ENCODE peak calls at places on chromosome 5, in nine cellular contexts. U, H, G, Y, O, M, R, S and L are unnamed samples. For H3K4me1 and H3K27me3, the result is how much of the 10 kb centered on the place peaks cover.

GRCh38 chr5:57436586-57436985 is 46.0 kb downstream of the ACTBL2 start:
- DNase-seq in U (no peak), H (no peak), G (no peak), Y (no peak), O (no peak), M (no peak), R (no peak), S (no peak), L (no peak)

GRCh38 chr5:169527863-169528262 is 55.7 kb upstream of the SPDL1 start:
- DNase-seq in U (no peak), H (no peak), G (no peak), Y (no peak), O (no peak), M (no peak), R (no peak), S (no peak), L (no peak)

GRCh38 chr5:116492016-116492623 is 82.5 kb downstream of the SEMA6A start:
- DNase-seq in U (no peak), H (no peak), G (no peak), Y (no peak), O (peak), M (no peak), R (peak), S (no peak), L (no peak)

GRCh38 chr5:1090538-1090937 is 21.3 kb downstream of the SLC12A7 start:
- DNase-seq in U (peak), H (no peak), G (peak), Y (no peak), O (no peak), M (no peak), R (no peak), S (no peak), L (peak)

GRCh38 chr5:136132087-136132486 is 558 bp upstream of the SMAD5 start:
- DNase-seq in U (peak), H (no peak), G (no peak), Y (peak), O (peak), M (no peak), R (no peak), S (peak), L (peak)

GRCh38 chr5:116970318-116970717 is 395.7 kb upstream of the SEMA6A start:
- DNase-seq in U (no peak), H (no peak), G (no peak), Y (no peak), O (peak), M (no peak), R (no peak), S (no peak), L (no peak)

GRCh38 chr5:138233280-138233679 is 20.2 kb upstream of the CDC23 start:
- DNase-seq in U (no peak), H (no peak), G (no peak), Y (no peak), O (no peak), M (no peak), R (no peak), S (no peak), L (no peak)

GRCh38 chr5:63916786-63917185 is 45.5 kb downstream of the HTR1A start:
- DNase-seq in U (no peak), H (no peak), G (no peak), Y (no peak), O (no peak), M (no peak), R (no peak), S (no peak), L (no peak)

GRCh38 chr5:32713396-32714381 is 2.6 kb downstream of the NPR3 start:
- DNase-seq in U (peak), H (no peak), G (peak), Y (peak), O (peak), M (no peak), R (no peak), S (no peak), L (no peak)

GRCh38 chr5:152364899-152365298 is 40.2 kb downstream of the NMUR2 start:
- DNase-seq in U (no peak), H (no peak), G (no peak), Y (no peak), O (no peak), M (no peak), R (no peak), S (no peak), L (no peak)
- H3K4me1 ChIP-seq in U (under half), H (under half), G (under half), Y (under half), O (under half), M (under half), R (under half), S (under half), L (under half)

GRCh38 chr5:176619569-176620332 is 9.8 kb upstream of the GPRIN1 start:
- DNase-seq in U (no peak), H (no peak), G (no peak), Y (no peak), O (no peak), M (no peak), R (no peak), S (no peak), L (no peak)

GRCh38 chr5:176619203-176619568 is 9.2 kb upstream of the GPRIN1 start:
- DNase-seq in U (peak), H (no peak), G (peak), Y (peak), O (peak), M (peak), R (peak), S (no peak), L (peak)

GRCh38 chr5:176620333-176620981 is 9.9 kb downstream of the SNCB start:
- DNase-seq in U (peak), H (no peak), G (no peak), Y (no peak), O (no peak), M (no peak), R (no peak), S (no peak), L (no peak)

GRCh38 chr5:176616520-176616919 is 6.6 kb upstream of the GPRIN1 start:
- DNase-seq in U (no peak), H (no peak), G (no peak), Y (no peak), O (no peak), M (no peak), R (no peak), S (no peak), L (no peak)

GRCh38 chr5:176618783-176619182 is 8.8 kb upstream of the GPRIN1 start:
- DNase-seq in U (no peak), H (no peak), G (no peak), Y (no peak), O (no peak), M (no peak), R (no peak), S (no peak), L (no peak)
- H3K27me3 ChIP-seq in U (under half), H (half or more), G (under half), Y (under half), O (under half), M (under half), R (under half), S (under half), L (half or more)

GRCh38 chr5:150142800-150143724 is 12.6 kb downstream of the PDGFRB start:
- DNase-seq in U (peak), H (no peak), G (peak), Y (peak), O (no peak), M (no peak), R (no peak), S (peak), L (peak)

GRCh38 chr5:150143725-150144058 is 12.0 kb downstream of the PDGFRB start:
- DNase-seq in U (no peak), H (no peak), G (no peak), Y (peak), O (no peak), M (no peak), R (no peak), S (peak), L (peak)

GRCh38 chr5:150146235-150146634 is 9.4 kb downstream of the PDGFRB start:
- DNase-seq in U (no peak), H (no peak), G (no peak), Y (no peak), O (no peak), M (no peak), R (no peak), S (no peak), L (no peak)

GRCh38 chr5:150144876-150145275 is 10.8 kb downstream of the PDGFRB start:
- DNase-seq in U (no peak), H (no peak), G (no peak), Y (no peak), O (no peak), M (no peak), R (no peak), S (no peak), L (no peak)

GRCh38 chr5:150144211-150144801 is 11.3 kb downstream of the PDGFRB start:
- DNase-seq in U (peak), H (no peak), G (no peak), Y (peak), O (peak), M (no peak), R (no peak), S (peak), L (peak)
- H3K4me1 ChIP-seq in U (under half), H (under half), G (under half), Y (half or more), O (under half), M (under half), R (under half), S (under half), L (half or more)

GRCh38 chr5:125064610-125065009 is 318.2 kb upstream of the ZNF608 start:
- DNase-seq in U (no peak), H (no peak), G (no peak), Y (no peak), O (no peak), M (no peak), R (no peak), S (no peak), L (no peak)
- H3K27me3 ChIP-seq in U (under half), H (under half), G (under half), Y (under half), O (under half), M (under half), R (under half), S (under half), L (under half)

DNA sequence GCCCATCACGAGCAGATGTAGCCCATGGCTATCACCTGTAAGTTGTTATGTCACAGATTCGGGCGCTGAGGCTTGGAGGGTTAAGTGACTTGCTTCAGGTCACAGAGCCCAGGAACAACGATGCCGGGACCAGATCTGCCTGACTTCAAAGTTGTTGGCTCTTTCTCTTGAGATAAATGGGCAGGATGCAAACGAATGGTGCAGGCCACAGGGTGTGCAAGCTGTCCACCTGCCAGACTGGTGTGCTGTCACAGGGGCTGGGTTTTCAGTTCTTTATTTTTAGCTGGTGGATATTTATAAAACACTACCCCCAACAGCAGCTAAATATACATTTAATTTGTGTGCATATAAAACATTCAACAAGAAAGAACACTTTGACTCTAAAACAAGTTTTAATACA is 17.7 kb upstream of the PHYKPL start:
- DNase-seq in U (no peak), H (no peak), G (no peak), Y (no peak), O (no peak), M (no peak), R (no peak), S (no peak), L (no peak)
- H3K4me1 ChIP-seq in U (under half), H (under half), G (under half), Y (under half), O (under half), M (under half), R (half or more), S (under half), L (under half)

DNA sequence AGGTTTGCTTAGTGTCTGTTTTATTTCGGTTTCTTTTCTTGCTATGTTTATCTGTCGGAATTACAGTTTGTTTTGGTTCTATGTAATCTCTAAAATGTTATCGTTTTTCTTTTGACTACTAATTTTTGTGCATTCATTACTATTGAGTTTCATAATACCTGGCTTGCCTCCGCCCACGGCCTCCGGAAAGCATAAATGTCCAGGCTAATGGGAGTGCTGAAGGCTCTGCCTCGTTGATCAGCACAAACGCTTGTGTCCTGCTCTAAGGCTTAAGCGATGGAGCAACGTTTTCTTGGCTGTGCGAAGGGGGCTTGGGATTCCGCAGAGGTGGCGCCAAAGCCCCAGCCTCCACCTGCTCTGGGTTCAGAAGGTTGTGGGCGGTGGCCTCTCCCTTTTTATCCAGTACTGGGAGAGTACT is 19.8 kb downstream of the ANXA2R start:
- DNase-seq in U (no peak), H (no peak), G (peak), Y (no peak), O (no peak), M (no peak), R (peak), S (no peak), L (no peak)
- H3K27me3 ChIP-seq in U (under half), H (under half), G (under half), Y (under half), O (half or more), M (half or more), R (under half), S (under half), L (under half)

GRCh38 chr5:157388148-157388547 is 71.9 kb upstream of the NIPAL4 start:
- DNase-seq in U (no peak), H (no peak), G (no peak), Y (no peak), O (no peak), M (no peak), R (no peak), S (no peak), L (no peak)
- H3K4me1 ChIP-seq in U (under half), H (under half), G (half or more), Y (under half), O (under half), M (under half), R (under half), S (under half), L (under half)